ENCODE peak calls at places on chromosomes 4 and X, in five cellular contexts. One of them, this sample, is unnamed.

GRCh38 chr4:156182269-156182668 is 228.6 kb upstream of the CTSO start:
- DNase-seq in sigmoid colon: no peak
- DNase-seq in left ventricle myocardium inferior: no peak
- DNase-seq in ascending aorta: no peak
- DNase-seq in ovary: no peak
- DNase-seq in this sample: no peak

GRCh38 chrX:103685396-103685795 is 1.1 kb downstream of the MORF4L2 start:
- DNase-seq in sigmoid colon: no peak
- DNase-seq in left ventricle myocardium inferior: no peak
- DNase-seq in ascending aorta: no peak
- DNase-seq in ovary: no peak
- DNase-seq in this sample: no peak

GRCh38 chr4:151043803-151044535 is 28.9 kb upstream of the LRBA start:
- DNase-seq in sigmoid colon: no peak
- DNase-seq in left ventricle myocardium inferior: no peak
- DNase-seq in ascending aorta: no peak
- DNase-seq in ovary: no peak
- DNase-seq in this sample: no peak

GRCh38 chr4:7379719-7380118 is 55.0 kb downstream of the PSAPL1 start:
- DNase-seq in sigmoid colon: no peak
- DNase-seq in left ventricle myocardium inferior: no peak
- DNase-seq in ascending aorta: no peak
- DNase-seq in ovary: no peak
- DNase-seq in this sample: no peak

GRCh38 chr4:1579834-1580686 is 104.1 kb downstream of the FAM53A start:
- DNase-seq in sigmoid colon: peak; percentile 97
- DNase-seq in left ventricle myocardium inferior: peak; percentile 91
- DNase-seq in ascending aorta: peak; percentile 24
- DNase-seq in ovary: peak; percentile 97
- DNase-seq in this sample: peak; percentile 94

GRCh38 chrX:71533850-71534515 is 1.1 kb downstream of the OGT start:
- DNase-seq in sigmoid colon: no peak
- DNase-seq in left ventricle myocardium inferior: peak; percentile 30
- DNase-seq in ascending aorta: no peak
- DNase-seq in ovary: peak; percentile 55
- DNase-seq in this sample: peak; percentile 68

GRCh38 chrX:143615851-143616250 is 20.1 kb downstream of the SLITRK4 start:
- DNase-seq in sigmoid colon: no peak
- DNase-seq in left ventricle myocardium inferior: no peak
- DNase-seq in ascending aorta: no peak
- DNase-seq in ovary: no peak
- DNase-seq in this sample: no peak

GRCh38 chr4:139281212-139281611 is 1.2 kb upstream of the MGARP start:
- DNase-seq in sigmoid colon: no peak
- DNase-seq in left ventricle myocardium inferior: no peak
- DNase-seq in ascending aorta: no peak
- DNase-seq in ovary: no peak
- DNase-seq in this sample: no peak

GRCh38 chrX:119150163-119151135 is 22.8 kb upstream of the KIAA1210 start:
- DNase-seq in sigmoid colon: no peak
- DNase-seq in left ventricle myocardium inferior: peak; percentile 13
- DNase-seq in ascending aorta: no peak
- DNase-seq in ovary: peak; percentile 59
- DNase-seq in this sample: no peak

GRCh38 chrX:46447384-46447783 is 97.8 kb downstream of the ZNF674 start:
- DNase-seq in sigmoid colon: no peak
- DNase-seq in left ventricle myocardium inferior: no peak
- DNase-seq in ascending aorta: no peak
- DNase-seq in ovary: no peak
- DNase-seq in this sample: no peak
- H3K27ac ChIP-seq in sigmoid colon: peak overlapping the region; percentile 83
- H3K27ac ChIP-seq in left ventricle myocardium inferior: peak overlapping the region; percentile 88
- H3K27ac ChIP-seq in ascending aorta: peak overlapping the region; percentile 83
- H3K27ac ChIP-seq in ovary: no peak overlapping the region
- H3K27ac ChIP-seq in this sample: peak overlapping the region; percentile 91

GRCh38 chrX:38099688-38100087 is 93.3 kb downstream of the SYTL5 start:
- DNase-seq in sigmoid colon: no peak
- DNase-seq in left ventricle myocardium inferior: no peak
- DNase-seq in ascending aorta: no peak
- DNase-seq in ovary: no peak
- DNase-seq in this sample: no peak
- TF ChIP-seq CTCF in sigmoid colon: no peak
- TF ChIP-seq CTCF in left ventricle myocardium inferior: no peak
- TF ChIP-seq CTCF in ascending aorta: no peak
- TF ChIP-seq CTCF in ovary: no peak
- TF ChIP-seq CTCF in this sample: no peak

GRCh38 chr4:152486414-152487389 is 49.2 kb downstream of the FBXW7 start:
- DNase-seq in sigmoid colon: no peak
- DNase-seq in left ventricle myocardium inferior: no peak
- DNase-seq in ascending aorta: no peak
- DNase-seq in ovary: no peak
- DNase-seq in this sample: no peak
- H3K27ac ChIP-seq in sigmoid colon: no peak overlapping the region
- H3K27ac ChIP-seq in left ventricle myocardium inferior: no peak overlapping the region
- H3K27ac ChIP-seq in ascending aorta: no peak overlapping the region
- H3K27ac ChIP-seq in ovary: no peak overlapping the region
- H3K27ac ChIP-seq in this sample: no peak overlapping the region

GRCh38 chrX:110669572-110669971 is 126.0 kb downstream of the CHRDL1 start:
- DNase-seq in sigmoid colon: no peak
- DNase-seq in left ventricle myocardium inferior: no peak
- DNase-seq in ascending aorta: no peak
- DNase-seq in ovary: no peak
- DNase-seq in this sample: no peak

GRCh38 chrX:110671068-110671803 is 124.4 kb downstream of the CHRDL1 start:
- DNase-seq in sigmoid colon: no peak
- DNase-seq in left ventricle myocardium inferior: no peak
- DNase-seq in ascending aorta: no peak
- DNase-seq in ovary: no peak
- DNase-seq in this sample: no peak

GRCh38 chrX:110667706-110668105 is 127.9 kb downstream of the CHRDL1 start:
- DNase-seq in sigmoid colon: no peak
- DNase-seq in left ventricle myocardium inferior: no peak
- DNase-seq in ascending aorta: no peak
- DNase-seq in ovary: no peak
- DNase-seq in this sample: no peak

GRCh38 chrX:110665223-110665622 is 130.4 kb downstream of the CHRDL1 start:
- DNase-seq in sigmoid colon: no peak
- DNase-seq in left ventricle myocardium inferior: no peak
- DNase-seq in ascending aorta: no peak
- DNase-seq in ovary: no peak
- DNase-seq in this sample: peak; percentile 19

GRCh38 chrX:110665636-110666035 is 130.0 kb downstream of the CHRDL1 start:
- DNase-seq in sigmoid colon: no peak
- DNase-seq in left ventricle myocardium inferior: peak; percentile 13
- DNase-seq in ascending aorta: no peak
- DNase-seq in ovary: no peak
- DNase-seq in this sample: peak; percentile 21
- TF ChIP-seq CTCF in sigmoid colon: no peak
- TF ChIP-seq CTCF in left ventricle myocardium inferior: peak; percentile 42
- TF ChIP-seq CTCF in ascending aorta: peak; percentile 4
- TF ChIP-seq CTCF in ovary: no peak
- TF ChIP-seq CTCF in this sample: no peak

This sample was measured in tibial artery.